ENCODE peak calls at places on chromosomes 7 and 10, in seven cellular contexts. L is body of pancreas, C is cardiac muscle cell, I is PC-9, H is neural progenitor cell, X is BE2C, R is IMR-90. W is an unnamed sample.

GRCh38 chr10:88455831-88456230 is 127.3 kb downstream of the RNLS start:
- DNase-seq in C (no peak), X (no peak), H (no peak), I (no peak), R (no peak), L (no peak), W (no peak)

GRCh38 chr7:66145404-66145843 is 30.8 kb downstream of the CRCP start:
- DNase-seq in R (peak; percentile 84), I (no peak), C (peak; percentile 29), L (no peak), X (peak; percentile 76), H (no peak), W (no peak)

GRCh38 chr7:88450874-88451273 is 144.2 kb upstream of the STEAP4 start:
- DNase-seq in H (no peak), L (no peak), C (no peak), I (no peak), X (no peak), R (no peak), W (no peak)

GRCh38 chr10:121157998-121158397 is 306.8 kb downstream of the WDR11 start:
- DNase-seq in R (no peak), I (no peak), H (no peak), L (peak; percentile 15), C (no peak), X (no peak), W (peak; percentile 47)

GRCh38 chr10:69906425-69906824 is 104.7 kb downstream of the COL13A1 start:
- DNase-seq in X (no peak), L (no peak), R (no peak), H (no peak), I (no peak), C (no peak), W (no peak)

GRCh38 chr7:50782376-50783208 is at the start of gene GRB10:
- DNase-seq in C (peak; percentile 71), I (no peak), X (no peak), H (peak; percentile 84), R (peak; percentile 20), L (peak; percentile 57), W (no peak)

GRCh38 chr10:77004917-77005564 is 632.6 kb downstream of the KCNMA1 start:
- DNase-seq in I (peak; percentile 42), R (peak; percentile 58), C (peak; percentile 73), L (no peak), X (peak; percentile 26), H (peak; percentile 81), W (peak; percentile 41)

GRCh38 chr7:23205861-23206510 is 24.1 kb downstream of the NUP42 start:
- DNase-seq in X (no peak), L (no peak), I (no peak), C (no peak), H (no peak), R (no peak), W (no peak)

GRCh38 chr10:110977662-110978061 is 58.3 kb downstream of the SHOC2 start:
- DNase-seq in X (no peak), H (no peak), C (no peak), I (no peak), L (no peak), R (peak; percentile 60), W (peak; percentile 70)

GRCh38 chr10:90847436-90847835 is 10.4 kb downstream of the HTR7 start:
- DNase-seq in L (no peak), R (peak; percentile 37), H (no peak), C (no peak), X (peak; percentile 15), I (no peak), W (peak; percentile 80)

GRCh38 chr10:72712136-72712535 is 20.2 kb downstream of the MCU start:
- DNase-seq in H (no peak), R (peak; percentile 61), I (no peak), L (no peak), X (no peak), C (no peak), W (peak; percentile 69)

GRCh38 chr10:119715628-119716505 is 10.0 kb upstream of the INPP5F start:
- DNase-seq in I (no peak), L (no peak), H (peak; percentile 24), X (no peak), R (no peak), C (no peak), W (no peak)

GRCh38 chr10:5526691-5527331 is 2.0 kb downstream of the CALML3 start:
- DNase-seq in I (no peak), L (no peak), H (no peak), R (no peak), C (no peak), X (no peak), W (no peak)

DNA sequence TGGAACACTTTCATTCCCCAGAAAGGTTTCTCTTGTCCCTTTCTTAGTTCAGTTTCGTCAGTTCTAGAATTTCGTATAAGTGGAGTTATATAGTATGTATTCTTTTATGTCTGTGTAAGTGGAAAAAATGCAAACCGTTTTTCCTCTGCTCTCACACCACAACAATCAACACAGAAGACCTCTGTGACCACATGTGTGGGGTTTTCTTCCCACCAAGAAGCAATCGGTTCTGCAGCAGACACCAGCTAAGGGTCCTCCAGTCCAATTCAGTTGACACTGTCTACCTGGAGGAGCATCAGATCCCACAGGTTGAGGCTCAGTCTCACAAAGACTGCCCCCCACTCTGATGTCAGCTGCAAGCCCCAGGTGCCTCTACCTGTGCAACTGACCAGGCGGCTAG is 6.2 kb downstream of the CDC123 start:
- DNase-seq in H (no peak), L (no peak), R (no peak), I (no peak), C (no peak), X (no peak), W (no peak)
- H3K36me3 ChIP-seq in H (peaks cover 12% of the 10 kb centered on the region), L (peaks cover 8% of the 10 kb centered on the region), R (peaks cover 33% of the 10 kb centered on the region), I (no peaks in the 10 kb centered on the region), C (peaks cover 26% of the 10 kb centered on the region), X (peaks cover 57% of the 10 kb centered on the region), W (peaks cover 26% of the 10 kb centered on the region)

GRCh38 chr7:101917566-101917965 is 100.1 kb downstream of the CUX1 start:
- DNase-seq in X (no peak), C (no peak), R (no peak), H (no peak), I (no peak), L (no peak), W (no peak)

GRCh38 chr7:101916876-101917275 is 99.5 kb downstream of the CUX1 start:
- DNase-seq in C (no peak), I (no peak), L (no peak), H (no peak), X (no peak), R (no peak), W (no peak)

GRCh38 chr7:101921061-101921460 is 103.6 kb downstream of the CUX1 start:
- DNase-seq in X (no peak), L (no peak), I (no peak), C (no peak), R (no peak), H (no peak), W (no peak)

GRCh38 chr7:101918426-101918825 is 101.0 kb downstream of the CUX1 start:
- DNase-seq in H (no peak), L (no peak), X (no peak), I (no peak), R (no peak), C (no peak), W (no peak)

DNA sequence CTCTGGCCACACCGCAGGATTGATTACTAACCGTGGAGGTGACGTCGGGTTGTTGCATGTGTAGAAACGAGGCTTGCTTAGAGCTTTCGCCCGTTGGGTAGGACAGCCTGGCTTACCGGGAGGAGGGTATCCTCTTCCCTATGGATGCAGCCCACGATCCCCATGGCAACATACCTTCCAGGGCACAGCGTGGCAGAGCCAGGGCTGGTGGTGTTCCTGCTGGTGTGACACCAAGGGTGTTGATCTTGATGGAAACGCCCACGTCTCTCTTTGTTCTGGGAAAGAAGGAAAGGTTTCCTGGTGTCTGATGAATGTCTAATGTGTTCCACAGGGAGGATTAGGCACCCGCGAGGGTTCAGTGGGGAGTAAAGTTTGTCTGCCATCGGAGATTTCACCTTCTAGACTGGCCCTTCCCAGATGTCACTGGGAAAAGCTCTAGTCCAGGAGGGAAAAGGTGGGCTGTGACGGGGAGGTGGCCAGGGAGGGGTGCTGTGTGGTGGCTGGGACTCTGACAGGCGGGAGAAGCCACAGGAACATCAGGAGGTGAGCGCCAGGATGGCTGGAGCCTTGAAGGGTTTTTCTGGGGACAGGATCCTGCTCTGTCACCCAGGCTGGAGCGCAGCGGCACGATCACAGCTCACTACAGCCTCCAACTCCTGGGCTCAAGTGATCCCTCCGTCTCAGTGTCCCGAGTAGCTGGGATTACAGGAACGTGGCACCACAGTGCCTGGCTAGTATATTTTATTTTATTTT is 102.1 kb downstream of the CUX1 start:
- DNase-seq in X (no peak), I (no peak), R (no peak), C (no peak), L (no peak), H (no peak), W (no peak)
- H3K36me3 ChIP-seq in X (peaks cover 30% of the 10 kb centered on the region), I (no peaks in the 10 kb centered on the region), R (peaks cover 25% of the 10 kb centered on the region), C (no peaks in the 10 kb centered on the region), L (no peaks in the 10 kb centered on the region), H (no peaks in the 10 kb centered on the region), W (peaks cover 8% of the 10 kb centered on the region)

GRCh38 chr7:64887756-64888508 is 15.1 kb upstream of the ZNF273 start:
- DNase-seq in R (no peak), C (peak; percentile 41), X (no peak), L (peak; percentile 59), H (peak; percentile 46), I (no peak), W (no peak)

GRCh38 chr7:64890761-64891666 is 12.1 kb upstream of the ZNF273 start:
- DNase-seq in X (no peak), I (no peak), R (no peak), H (no peak), C (no peak), L (no peak), W (no peak)

GRCh38 chr7:64889686-64890162 is 13.3 kb upstream of the ZNF273 start:
- DNase-seq in C (no peak), I (no peak), X (no peak), L (no peak), R (no peak), H (no peak), W (no peak)

GRCh38 chr7:64888561-64888900 is 14.5 kb upstream of the ZNF273 start:
- DNase-seq in I (no peak), H (no peak), R (no peak), C (peak; percentile 13), X (no peak), L (no peak), W (no peak)

GRCh38 chr7:64888901-64889685 is 14.0 kb upstream of the ZNF273 start:
- DNase-seq in H (peak; percentile 4), X (no peak), C (peak; percentile 44), I (no peak), L (peak; percentile 52), R (no peak), W (no peak)
- H3K36me3 ChIP-seq in H (no peaks in the 10 kb centered on the region), X (no peaks in the 10 kb centered on the region), C (no peaks in the 10 kb centered on the region), I (no peaks in the 10 kb centered on the region), L (no peaks in the 10 kb centered on the region), R (no peaks in the 10 kb centered on the region), W (no peaks in the 10 kb centered on the region)

GRCh38 chr7:100685631-100686145 is 8.4 kb downstream of the GIGYF1 start:
- DNase-seq in L (no peak), R (no peak), H (no peak), I (no peak), X (no peak), C (no peak), W (no peak)

GRCh38 chr7:100684534-100685042 is 9.5 kb downstream of the GIGYF1 start:
- DNase-seq in X (peak; percentile 14), I (no peak), L (no peak), H (no peak), R (no peak), C (no peak), W (no peak)

GRCh38 chr7:100683659-100684533 is 10.2 kb downstream of the GIGYF1 start:
- DNase-seq in L (no peak), I (no peak), R (no peak), X (no peak), H (no peak), C (no peak), W (no peak)

GRCh38 chr7:100686201-100686821 is 7.7 kb downstream of the GIGYF1 start:
- DNase-seq in X (peak; percentile 63), C (no peak), R (no peak), H (no peak), L (peak; percentile 14), I (no peak), W (no peak)

GRCh38 chr7:100685049-100685605 is 8.9 kb downstream of the GIGYF1 start:
- DNase-seq in X (no peak), I (no peak), R (no peak), L (no peak), H (no peak), C (no peak), W (no peak)
- H3K36me3 ChIP-seq in X (peaks cover 94% of the 10 kb centered on the region), I (no peaks in the 10 kb centered on the region), R (peaks cover 82% of the 10 kb centered on the region), L (peaks cover 54% of the 10 kb centered on the region), H (no peaks in the 10 kb centered on the region), C (peaks cover 49% of the 10 kb centered on the region), W (peaks cover 7% of the 10 kb centered on the region)